ENCODE peak calls at places on chromosomes 5 and 9, in five cellular contexts. J is tibial nerve, T is Peyer's patch, K is heart right ventricle, O is tibial artery. W is an unnamed sample.

GRCh38 chr5:124718376-124718775 is 28.1 kb downstream of the ZNF608 start:
- DNase-seq in J (no peak), T (no peak), K (no peak), O (no peak), W (no peak)

GRCh38 chr9:69198526-69199250 is 24.6 kb downstream of the TJP2 start:
- DNase-seq in J (no peak), T (no peak), K (no peak), O (no peak), W (no peak)

GRCh38 chr5:31889131-31889561 is 250.2 kb downstream of the PDZD2 start:
- DNase-seq in J (no peak), T (no peak), K (no peak), O (no peak), W (no peak)

GRCh38 chr5:83475540-83476469 is 4.3 kb downstream of the VCAN start:
- DNase-seq in J (no peak), T (no peak), K (no peak), O (no peak), W (no peak)

GRCh38 chr9:89911721-89912604 is 307.2 kb downstream of the GADD45G start:
- DNase-seq in J (no peak), T (no peak), K (no peak), O (no peak), W (no peak)

GRCh38 chr5:59036274-59036961 is 453.5 kb downstream of the RAB3C start:
- DNase-seq in J (peak; percentile 45), T (no peak), K (no peak), O (peak; percentile 70), W (no peak)

GRCh38 chr9:86816366-86816765 is 130.9 kb downstream of the GAS1 start:
- DNase-seq in J (no peak), T (no peak), K (no peak), O (no peak), W (no peak)

GRCh38 chr5:11191673-11192072 is 430.6 kb upstream of the DAP start:
- DNase-seq in J (no peak), T (no peak), K (no peak), O (no peak), W (no peak)

GRCh38 chr5:95969646-95970358 is 8.2 kb upstream of the ELL2 start:
- DNase-seq in J (no peak), T (no peak), K (no peak), O (no peak), W (no peak)

GRCh38 chr5:74500037-74500917 is 140.3 kb downstream of the ENC1 start:
- DNase-seq in J (no peak), T (no peak), K (no peak), O (no peak), W (no peak)

GRCh38 chr5:155836404-155836803 is 490.6 kb upstream of the SGCD start:
- DNase-seq in J (no peak), T (no peak), K (no peak), O (no peak), W (no peak)

GRCh38 chr5:155838394-155838793 is 488.6 kb upstream of the SGCD start:
- DNase-seq in J (no peak), T (no peak), K (no peak), O (no peak), W (no peak)

GRCh38 chr5:155833282-155833681 is 493.7 kb upstream of the SGCD start:
- DNase-seq in J (no peak), T (no peak), K (no peak), O (no peak), W (no peak)

GRCh38 chr5:155839251-155840037 is 487.5 kb upstream of the SGCD start:
- DNase-seq in J (no peak), T (no peak), K (no peak), O (no peak), W (no peak)

GRCh38 chr5:155834271-155834975 is 492.5 kb upstream of the SGCD start:
- DNase-seq in J (no peak), T (no peak), K (no peak), O (no peak), W (no peak)
- H3K27ac ChIP-seq in J (no peak overlapping the region), T (no peak overlapping the region), K (no peak overlapping the region), O (no peak overlapping the region), W (no peak overlapping the region)

GRCh38 chr9:96638606-96639364 is 16.3 kb downstream of the PRXL2C start:
- DNase-seq in J (no peak), T (no peak), K (no peak), O (no peak), W (no peak)
- H3K27ac ChIP-seq in J (no peak overlapping the region), T (no peak overlapping the region), K (no peak overlapping the region), O (no peak overlapping the region), W (no peak overlapping the region)

GRCh38 chr5:139108056-139108811 is 89.9 kb downstream of the SIL1 start:
- DNase-seq in J (peak; percentile 20), T (no peak), K (no peak), O (peak; percentile 83), W (peak; percentile 15)

GRCh38 chr5:139105621-139106071 is 92.5 kb downstream of the SIL1 start:
- DNase-seq in J (no peak), T (no peak), K (no peak), O (no peak), W (peak; percentile 92)

GRCh38 chr5:139100825-139101224 is 97.3 kb downstream of the SIL1 start:
- DNase-seq in J (no peak), T (no peak), K (no peak), O (no peak), W (no peak)

GRCh38 chr5:139104577-139105271 is 93.4 kb downstream of the SIL1 start:
- DNase-seq in J (peak; percentile 63), T (no peak), K (peak; percentile 59), O (peak; percentile 93), W (no peak)

DNA sequence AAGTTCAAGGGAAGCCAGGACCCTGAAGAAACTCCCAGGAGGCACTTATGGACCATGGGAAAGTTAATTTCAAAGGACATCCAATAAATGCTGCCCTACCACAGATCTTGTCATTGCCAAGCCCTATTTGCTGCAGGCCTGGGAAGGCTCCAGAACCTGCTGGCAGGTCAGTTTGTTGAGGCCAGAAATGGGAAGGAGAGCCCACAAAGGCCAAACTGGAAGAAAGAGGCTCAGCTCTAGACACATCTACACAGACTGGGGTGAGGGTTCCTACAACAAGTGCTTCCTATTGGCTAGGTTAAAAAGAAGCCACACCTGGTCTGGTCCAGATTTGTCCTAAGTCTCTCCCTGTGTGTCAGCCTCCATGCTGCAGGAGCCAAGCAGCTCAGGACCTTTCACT is 94.4 kb downstream of the SIL1 start:
- DNase-seq in J (no peak), T (no peak), K (no peak), O (no peak), W (no peak)
- H3K27ac ChIP-seq in J (no peak overlapping the region), T (no peak overlapping the region), K (no peak overlapping the region), O (peak overlapping the region; percentile 73), W (no peak overlapping the region)

GRCh38 chr5:143003328-143003636 is 233.1 kb downstream of the ARHGAP26 start:
- DNase-seq in J (no peak), T (no peak), K (no peak), O (no peak), W (no peak)
- H3K27ac ChIP-seq in J (no peak overlapping the region), T (peak overlapping the region; percentile 82), K (no peak overlapping the region), O (peak overlapping the region; percentile 46), W (peak overlapping the region; percentile 83)

GRCh38 chr5:61318374-61318773 is 13.7 kb upstream of the ZSWIM6 start:
- DNase-seq in J (no peak), T (no peak), K (no peak), O (no peak), W (no peak)
- H3K27ac ChIP-seq in J (no peak overlapping the region), T (no peak overlapping the region), K (no peak overlapping the region), O (no peak overlapping the region), W (no peak overlapping the region)

GRCh38 chr5:54279960-54280359 is 30.4 kb downstream of the ARL15 start:
- DNase-seq in J (no peak), T (no peak), K (no peak), O (no peak), W (no peak)
- H3K27ac ChIP-seq in J (no peak overlapping the region), T (no peak overlapping the region), K (no peak overlapping the region), O (no peak overlapping the region), W (no peak overlapping the region)

GRCh38 chr5:172473427-172473826 is 19.1 kb upstream of the SH3PXD2B start:
- DNase-seq in J (no peak), T (no peak), K (no peak), O (peak; percentile 55), W (peak; percentile 36)
- H3K27ac ChIP-seq in J (no peak overlapping the region), T (no peak overlapping the region), K (no peak overlapping the region), O (no peak overlapping the region), W (no peak overlapping the region)

GRCh38 chr9:98263482-98264357 is 8.3 kb upstream of the TBC1D2 start:
- DNase-seq in J (peak; percentile 84), T (peak; percentile 70), K (peak; percentile 75), O (peak; percentile 81), W (peak; percentile 68)
- H3K27ac ChIP-seq in J (no peak overlapping the region), T (no peak overlapping the region), K (no peak overlapping the region), O (no peak overlapping the region), W (no peak overlapping the region)

W was measured in dorsolateral prefrontal cortex.